ENCODE peak calls at places on chromosomes 2 and 18, in four cellular contexts. One of them, this sample, is unnamed.
A peak's percentile ranks its signal among the peaks of the same experiment; 100 is the strongest.

GRCh38 chr2:180048256-180048655 is 41.2 kb upstream of the CWC22 start:
- DNase-seq in GM12878: no peak
- DNase-seq in HepG2: no peak
- DNase-seq in K562: no peak
- DNase-seq in this sample: no peak

GRCh38 chr2:64018715-64019082 is 529 bp downstream of the VPS54 start:
- DNase-seq in K562: no peak
- DNase-seq in GM12878: no peak
- DNase-seq in HepG2: no peak
- DNase-seq in this sample: peak; percentile 66

GRCh38 chr2:73254343-73255006 is 20.4 kb downstream of the CCT7 start:
- DNase-seq in GM12878: no peak
- DNase-seq in HepG2: no peak
- DNase-seq in K562: no peak
- DNase-seq in this sample: no peak

GRCh38 chr2:107681946-107682345 is 144.7 kb upstream of the RGPD4 start:
- DNase-seq in GM12878: no peak
- DNase-seq in HepG2: no peak
- DNase-seq in K562: no peak
- DNase-seq in this sample: peak; percentile 33

GRCh38 chr2:33167655-33168245 is 221.0 kb downstream of the LTBP1 start:
- DNase-seq in K562: no peak
- DNase-seq in GM12878: no peak
- DNase-seq in HepG2: no peak
- DNase-seq in this sample: no peak

GRCh38 chr2:85682378-85682777 is 11.8 kb upstream of the GNLY start:
- DNase-seq in K562: no peak
- DNase-seq in HepG2: no peak
- DNase-seq in GM12878: no peak
- DNase-seq in this sample: no peak

GRCh38 chr2:46954951-46955571 is 39.5 kb upstream of the MCFD2 start:
- DNase-seq in GM12878: no peak
- DNase-seq in HepG2: peak; percentile 92
- DNase-seq in K562: peak; percentile 37
- DNase-seq in this sample: no peak

GRCh38 chr2:132815522-132815921 is 145.5 kb upstream of the LYPD1 start:
- DNase-seq in K562: no peak
- DNase-seq in GM12878: no peak
- DNase-seq in HepG2: no peak
- DNase-seq in this sample: no peak

GRCh38 chr2:236718207-236718992 is 148.8 kb downstream of the ACKR3 start:
- DNase-seq in K562: no peak
- DNase-seq in GM12878: no peak
- DNase-seq in HepG2: no peak
- DNase-seq in this sample: no peak

GRCh38 chr2:75846683-75847190 is 136.0 kb upstream of the GCFC2 start:
- DNase-seq in K562: no peak
- DNase-seq in HepG2: no peak
- DNase-seq in GM12878: no peak
- DNase-seq in this sample: no peak

GRCh38 chr2:66574701-66575624 is 140.0 kb downstream of the MEIS1 start:
- DNase-seq in K562: peak; percentile 52
- DNase-seq in GM12878: no peak
- DNase-seq in HepG2: peak; percentile 57
- DNase-seq in this sample: peak; percentile 96

GRCh38 chr18:27277554-27277953 is 92.4 kb upstream of the CHST9 start:
- DNase-seq in HepG2: no peak
- DNase-seq in GM12878: no peak
- DNase-seq in K562: no peak
- DNase-seq in this sample: no peak

DNA sequence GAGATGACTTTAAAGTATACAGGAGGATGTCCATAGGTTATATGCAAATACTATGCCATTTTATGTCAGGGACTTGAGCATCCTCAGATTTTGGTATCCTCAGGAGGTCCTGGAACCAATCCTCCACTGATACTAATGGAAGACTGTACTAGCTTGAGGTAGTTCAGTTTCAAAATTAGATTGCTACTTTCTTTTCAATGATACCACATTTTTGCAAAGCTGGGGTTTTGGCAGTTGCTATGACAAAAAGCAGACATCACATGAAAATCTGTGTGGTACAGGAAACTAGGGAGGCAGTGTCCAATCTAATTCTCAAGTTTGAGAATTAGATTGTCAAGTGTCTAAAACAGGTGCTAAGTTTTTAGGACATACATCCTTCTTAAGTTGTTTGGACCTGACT is 14.2 kb downstream of the EHBP1 start:
- DNase-seq in K562: no peak
- DNase-seq in GM12878: no peak
- DNase-seq in HepG2: no peak
- DNase-seq in this sample: no peak
- H3K79me2 ChIP-seq in K562: peaks cover 45% of the 10 kb centered on the region
- H3K79me2 ChIP-seq in GM12878: peaks cover 3% of the 10 kb centered on the region
- H3K79me2 ChIP-seq in HepG2: peaks cover 100% of the 10 kb centered on the region
- H3K79me2 ChIP-seq in this sample: peaks cover 100% of the 10 kb centered on the region

GRCh38 chr2:62250239-62250638 is 54.3 kb downstream of the B3GNT2 start:
- DNase-seq in HepG2: no peak
- DNase-seq in K562: no peak
- DNase-seq in GM12878: no peak
- DNase-seq in this sample: no peak

DNA sequence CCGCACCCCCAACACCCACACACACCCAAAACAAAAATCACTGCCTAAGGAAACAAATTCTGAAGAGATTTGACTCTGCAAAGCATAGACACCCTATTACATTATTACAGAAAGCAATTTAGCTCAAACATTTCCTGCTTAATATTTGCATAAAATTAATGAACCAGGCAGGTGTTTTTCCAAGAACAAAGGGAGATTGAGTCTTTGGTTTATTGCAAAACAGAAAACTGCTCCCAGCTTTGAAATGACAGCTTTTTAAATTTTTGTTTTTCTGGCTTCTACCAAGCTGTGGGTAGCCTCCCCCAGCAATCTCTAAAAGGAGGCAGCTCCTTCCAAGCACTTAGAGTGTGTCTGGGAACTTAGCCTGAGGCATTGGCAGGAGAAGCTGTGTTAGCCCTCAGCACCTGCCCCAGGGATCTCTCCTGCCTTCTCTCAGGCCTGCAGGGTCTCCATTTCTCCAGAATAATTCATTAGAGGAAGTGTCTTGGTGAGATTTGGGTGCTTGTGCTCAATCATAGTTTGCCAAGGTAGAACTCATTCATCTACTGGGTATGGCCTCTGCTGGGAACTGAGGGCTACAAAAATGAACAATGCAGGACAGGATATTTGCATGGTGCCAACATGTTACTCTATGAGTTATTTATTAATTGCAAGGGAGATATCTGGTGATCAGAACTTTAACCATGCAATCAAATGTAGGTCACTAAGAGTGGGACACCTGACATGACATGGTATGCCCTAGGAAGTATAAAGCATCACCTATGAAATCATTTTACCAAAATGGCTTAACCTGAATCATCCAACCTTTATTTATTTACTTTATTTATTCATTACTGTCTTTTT is 58.7 kb downstream of the B3GNT2 start:
- DNase-seq in K562: no peak
- DNase-seq in HepG2: no peak
- DNase-seq in GM12878: no peak
- DNase-seq in this sample: no peak
- TF ChIP-seq CREB1 in K562: no peak
- TF ChIP-seq CREB1 in HepG2: no peak
- TF ChIP-seq CREB1 in GM12878: no peak
- TF ChIP-seq CREB1 in this sample: no peak

GRCh38 chr2:60474301-60474700 is 79.2 kb downstream of the BCL11A start:
- DNase-seq in K562: no peak
- DNase-seq in HepG2: no peak
- DNase-seq in GM12878: no peak
- DNase-seq in this sample: no peak
- H3K79me2 ChIP-seq in K562: no peaks in the 10 kb centered on the region
- H3K79me2 ChIP-seq in HepG2: no peaks in the 10 kb centered on the region
- H3K79me2 ChIP-seq in GM12878: peaks cover 5% of the 10 kb centered on the region
- H3K79me2 ChIP-seq in this sample: peaks cover 90% of the 10 kb centered on the region

DNA sequence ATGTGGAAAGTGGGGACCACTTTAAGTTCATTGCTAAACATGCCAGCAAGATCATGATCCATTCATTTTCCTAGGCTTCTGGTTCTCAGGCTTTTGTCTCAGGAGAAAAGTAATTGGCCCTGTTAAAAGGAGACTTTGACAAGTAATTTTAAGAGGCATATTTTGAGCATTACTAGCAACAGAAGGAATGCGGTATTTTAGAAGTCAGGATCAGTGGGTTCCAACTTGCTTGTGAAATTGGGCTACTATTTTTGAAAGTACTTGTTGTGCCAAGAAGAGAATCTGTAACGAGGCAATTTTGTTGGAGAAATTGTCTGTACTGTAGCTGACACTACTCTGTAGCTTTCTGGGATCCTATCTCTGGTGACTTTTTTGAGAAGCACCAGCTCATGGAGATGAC is 59.4 kb downstream of the CERS6 start:
- DNase-seq in GM12878: no peak
- DNase-seq in HepG2: no peak
- DNase-seq in K562: no peak
- DNase-seq in this sample: no peak
- TF ChIP-seq CREB1 in GM12878: no peak
- TF ChIP-seq CREB1 in HepG2: no peak
- TF ChIP-seq CREB1 in K562: no peak
- TF ChIP-seq CREB1 in this sample: no peak

GRCh38 chr2:239386872-239387445 is 13.9 kb downstream of the HDAC4 start:
- DNase-seq in K562: no peak
- DNase-seq in GM12878: no peak
- DNase-seq in HepG2: no peak
- DNase-seq in this sample: no peak
- H3K79me2 ChIP-seq in K562: no peaks in the 10 kb centered on the region
- H3K79me2 ChIP-seq in GM12878: no peaks in the 10 kb centered on the region
- H3K79me2 ChIP-seq in HepG2: peaks cover 36% of the 10 kb centered on the region
- H3K79me2 ChIP-seq in this sample: peaks cover 96% of the 10 kb centered on the region

GRCh38 chr2:163752252-163752651 is 16.4 kb upstream of the FIGN start:
- DNase-seq in HepG2: no peak
- DNase-seq in K562: no peak
- DNase-seq in GM12878: no peak
- DNase-seq in this sample: peak; percentile 8
- TF ChIP-seq CREB1 in HepG2: no peak
- TF ChIP-seq CREB1 in K562: no peak
- TF ChIP-seq CREB1 in GM12878: no peak
- TF ChIP-seq CREB1 in this sample: no peak

GRCh38 chr18:7579176-7579922 is 12.2 kb downstream of the PTPRM start:
- DNase-seq in GM12878: no peak
- DNase-seq in HepG2: no peak
- DNase-seq in K562: no peak
- DNase-seq in this sample: no peak
- H3K79me2 ChIP-seq in GM12878: no peaks in the 10 kb centered on the region
- H3K79me2 ChIP-seq in HepG2: peaks cover 46% of the 10 kb centered on the region
- H3K79me2 ChIP-seq in K562: no peaks in the 10 kb centered on the region
- H3K79me2 ChIP-seq in this sample: no peaks in the 10 kb centered on the region

DNA sequence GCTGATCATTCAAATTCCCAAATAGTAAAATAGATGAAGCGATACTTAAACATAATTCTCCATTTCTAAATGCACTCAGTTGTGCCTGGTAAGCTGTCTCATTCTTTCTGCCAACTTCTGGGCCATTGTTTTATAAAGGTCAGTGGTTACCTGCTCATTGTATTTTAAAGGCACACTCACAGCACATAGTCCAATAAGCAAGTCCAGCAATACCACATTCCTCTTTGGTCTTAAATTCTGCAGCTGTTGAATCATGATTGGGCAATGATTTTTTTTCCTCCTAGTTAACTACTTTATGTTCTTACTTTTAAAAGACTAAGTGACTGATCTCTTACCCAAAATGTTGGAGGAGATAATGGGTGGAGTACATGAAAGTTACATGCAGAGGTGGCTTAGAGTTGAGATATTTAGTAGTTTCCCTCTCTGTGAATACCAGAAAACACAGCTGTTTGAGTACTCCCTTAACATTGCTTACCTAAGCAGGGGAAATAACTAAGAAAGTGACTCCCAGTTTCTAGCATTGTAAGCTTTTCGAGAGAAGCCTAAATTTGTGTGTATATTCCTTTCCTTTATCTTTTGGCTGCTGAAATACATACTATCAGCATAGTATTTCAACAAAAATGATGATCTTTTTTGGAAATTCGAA is 220.7 kb downstream of the CAMKMT start:
- DNase-seq in HepG2: no peak
- DNase-seq in GM12878: no peak
- DNase-seq in K562: no peak
- DNase-seq in this sample: no peak
- TF ChIP-seq CREB1 in HepG2: no peak
- TF ChIP-seq CREB1 in GM12878: no peak
- TF ChIP-seq CREB1 in K562: no peak
- TF ChIP-seq CREB1 in this sample: no peak

This sample was measured in GM23338.